ENCODE peak calls at places on chromosomes 7 and 10, in six cellular contexts. V, S, Z, X, U and D are unnamed samples.

GRCh38 chr10:32888161-32888927 is 69.7 kb downstream of the ITGB1 start:
- DNase-seq in V (no peak), S (no peak), Z (no peak), X (no peak), U (no peak), D (no peak)

GRCh38 chr10:63376560-63377304 is 89.0 kb downstream of the JMJD1C start:
- DNase-seq in V (no peak), S (no peak), Z (no peak), X (no peak), U (no peak), D (no peak)

GRCh38 chr10:1184541-1185415 is 128.6 kb downstream of the WDR37 start:
- DNase-seq in V (no peak), S (no peak), Z (no peak), X (no peak), U (no peak), D (no peak)

GRCh38 chr7:28626629-28627262 is 214.4 kb downstream of the CREB5 start:
- DNase-seq in V (no peak), S (no peak), Z (peak; percentile 22), X (no peak), U (no peak), D (no peak)

GRCh38 chr10:112687647-112688046 is 240.6 kb downstream of the VTI1A start:
- DNase-seq in V (no peak), S (no peak), Z (no peak), X (no peak), U (no peak), D (no peak)

GRCh38 chr10:113438660-113439059 is 114.2 kb upstream of the HABP2 start:
- DNase-seq in V (no peak), S (no peak), Z (no peak), X (no peak), U (no peak), D (no peak)

GRCh38 chr7:30634193-30634626 is 39.5 kb downstream of the GARS1 start:
- DNase-seq in V (no peak), S (no peak), Z (no peak), X (no peak), U (no peak), D (no peak)

GRCh38 chr7:57685418-57685817 is 235.4 kb downstream of the ZNF716 start:
- DNase-seq in V (no peak), S (no peak), Z (no peak), X (no peak), U (no peak), D (no peak)

GRCh38 chr10:98433881-98434732 is 12.6 kb downstream of the HPS1 start:
- DNase-seq in V (no peak), S (no peak), Z (no peak), X (no peak), U (peak; percentile 37), D (no peak)

GRCh38 chr10:46297406-46298204 is 10.8 kb downstream of the ANTXRL start:
- DNase-seq in V (no peak), S (no peak), Z (no peak), X (no peak), U (no peak), D (no peak)

GRCh38 chr10:23326541-23327307 is 17.9 kb downstream of the C10orf67 start:
- DNase-seq in V (no peak), S (no peak), Z (no peak), X (no peak), U (no peak), D (no peak)

GRCh38 chr10:76336213-76336963 is 905.0 kb downstream of the LRMDA start:
- DNase-seq in V (peak; percentile 70), S (no peak), Z (no peak), X (no peak), U (no peak), D (no peak)

GRCh38 chr10:131862548-131862947 is 38.3 kb upstream of the PPP2R2D start:
- DNase-seq in V (no peak), S (no peak), Z (no peak), X (no peak), U (no peak), D (no peak)

GRCh38 chr7:87151701-87152111 is 547 bp upstream of the DMTF1 start:
- DNase-seq in V (no peak), S (no peak), Z (no peak), X (no peak), U (no peak), D (no peak)

GRCh38 chr10:97490592-97490991 is 7.6 kb downstream of the MMS19 start:
- DNase-seq in V (peak; percentile 54), S (no peak), Z (no peak), X (no peak), U (no peak), D (no peak)

GRCh38 chr7:130758429-130759056 is 24.5 kb upstream of the KLF14 start:
- DNase-seq in V (no peak), S (no peak), Z (no peak), X (no peak), U (peak; percentile 30), D (no peak)

GRCh38 chr7:122161628-122162027 is 17.6 kb upstream of the AASS start:
- DNase-seq in V (no peak), S (no peak), Z (no peak), X (no peak), U (no peak), D (no peak)

GRCh38 chr7:82810558-82811259 is 352.0 kb downstream of the PCLO start:
- DNase-seq in V (no peak), S (no peak), Z (peak; percentile 5), X (no peak), U (peak; percentile 62), D (no peak)

GRCh38 chr10:14838582-14839304 is 637 bp downstream of the HSPA14 start:
- DNase-seq in V (peak; percentile 15), S (peak; percentile 2), Z (peak; percentile 6), X (no peak), U (no peak), D (no peak)

GRCh38 chr7:20158684-20159083 is 58.5 kb downstream of the MACC1 start:
- DNase-seq in V (no peak), S (no peak), Z (peak; percentile 9), X (no peak), U (no peak), D (no peak)

GRCh38 chr7:77867208-77867915 is 68.8 kb downstream of the PHTF2 start:
- DNase-seq in V (no peak), S (no peak), Z (no peak), X (no peak), U (no peak), D (no peak)

GRCh38 chr10:128047337-128047736 is 78.9 kb downstream of the MKI67 start:
- DNase-seq in V (peak; percentile 71), S (peak; percentile 74), Z (peak; percentile 96), X (peak; percentile 74), U (no peak), D (peak; percentile 7)

GRCh38 chr7:1015196-1015595 is 29.1 kb upstream of the GPR146 start:
- DNase-seq in V (no peak), S (no peak), Z (no peak), X (no peak), U (no peak), D (no peak)

GRCh38 chr10:94397549-94398370 is 4.6 kb upstream of the TBC1D12 start:
- DNase-seq in V (no peak), S (no peak), Z (no peak), X (no peak), U (no peak), D (no peak)

GRCh38 chr10:53997953-53998352 is 803.1 kb downstream of the PCDH15 start:
- DNase-seq in V (no peak), S (no peak), Z (no peak), X (no peak), U (no peak), D (no peak)

GRCh38 chr10:54800677-54801480 is at the start of gene PCDH15:
- DNase-seq in V (peak; percentile 24), S (no peak), Z (peak; percentile 1), X (no peak), U (no peak), D (no peak)

GRCh38 chr10:122276611-122277205 is 5.6 kb downstream of the BTBD16 start:
- DNase-seq in V (no peak), S (no peak), Z (no peak), X (no peak), U (no peak), D (no peak)

GRCh38 chr7:85750454-85750949 is 563.6 kb upstream of the SEMA3D start:
- DNase-seq in V (no peak), S (no peak), Z (peak; percentile 53), X (no peak), U (no peak), D (no peak)

GRCh38 chr7:50246551-50246950 is 58.0 kb upstream of the IKZF1 start:
- DNase-seq in V (no peak), S (no peak), Z (no peak), X (no peak), U (no peak), D (no peak)

GRCh38 chr10:132532784-132533560 is 4.6 kb upstream of the INPP5A start:
- DNase-seq in V (no peak), S (no peak), Z (no peak), X (no peak), U (peak; percentile 54), D (no peak)

GRCh38 chr7:43771567-43771966 is 13.1 kb downstream of the BLVRA start:
- DNase-seq in V (no peak), S (no peak), Z (no peak), X (no peak), U (no peak), D (no peak)

GRCh38 chr10:87089746-87090145 is 4.9 kb downstream of the GLUD1 start:
- DNase-seq in V (no peak), S (no peak), Z (no peak), X (no peak), U (no peak), D (no peak)
- H3K27ac ChIP-seq in V (no peak overlapping the region), S (no peak overlapping the region), Z (no peak overlapping the region), X (no peak overlapping the region), U (no peak overlapping the region), D (no peak overlapping the region)

GRCh38 chr7:104931181-104931781 is 82.7 kb upstream of the KMT2E start:
- DNase-seq in V (no peak), S (no peak), Z (no peak), X (no peak), U (no peak), D (no peak)
- H3K27ac ChIP-seq in V (no peak overlapping the region), S (no peak overlapping the region), Z (no peak overlapping the region), X (no peak overlapping the region), U (no peak overlapping the region), D (no peak overlapping the region)

GRCh38 chr7:73555411-73555982 is 2.0 kb downstream of the BCL7B start:
- DNase-seq in V (no peak), S (no peak), Z (no peak), X (no peak), U (no peak), D (no peak)
- H3K27ac ChIP-seq in V (no peak overlapping the region), S (no peak overlapping the region), Z (peak overlapping the region; percentile 60), X (peak overlapping the region; percentile 75), U (no peak overlapping the region), D (no peak overlapping the region)

DNA sequence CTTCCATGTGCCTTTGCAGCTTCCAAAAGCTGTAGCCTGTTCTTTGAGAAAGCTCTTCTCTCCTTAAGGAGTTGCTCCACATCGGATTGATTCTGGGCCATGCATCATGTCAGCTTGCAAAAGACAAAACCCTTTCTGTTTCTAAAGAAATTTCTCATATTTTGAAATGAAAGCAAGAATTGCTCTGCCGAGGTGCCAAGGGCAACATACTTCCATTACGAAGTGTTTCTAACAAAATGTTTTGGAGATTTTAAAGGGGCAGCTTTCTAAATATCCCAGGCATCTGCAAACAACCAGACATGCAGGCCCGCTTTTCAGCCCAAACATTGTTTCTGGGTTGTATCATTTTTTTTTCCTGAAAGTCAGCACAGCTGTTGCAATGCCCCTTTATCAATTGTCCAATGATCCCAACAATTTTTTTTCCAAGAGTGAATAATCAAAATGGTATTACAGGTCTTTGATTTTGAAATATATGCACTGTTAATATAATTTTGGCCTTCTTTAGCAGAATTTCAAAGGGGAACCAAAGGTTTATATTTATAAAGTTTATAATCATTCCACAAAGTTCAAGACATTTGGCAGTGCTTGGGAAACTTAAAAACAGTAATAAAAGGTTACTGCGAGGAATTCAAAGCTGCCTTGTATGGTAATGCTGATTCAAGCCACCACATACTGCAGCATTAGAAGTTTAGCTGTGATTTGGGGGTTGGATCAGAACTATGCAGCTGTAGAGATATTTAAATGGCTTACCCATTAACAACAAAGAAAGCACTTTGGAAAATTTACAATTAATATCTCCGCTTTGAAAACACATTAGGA is 61.0 kb downstream of the TES start:
- DNase-seq in V (no peak), S (no peak), Z (no peak), X (no peak), U (peak; percentile 51), D (no peak)
- H3K27ac ChIP-seq in V (peak overlapping the region; percentile 71), S (no peak overlapping the region), Z (no peak overlapping the region), X (peak overlapping the region; percentile 69), U (peak overlapping the region; percentile 79), D (no peak overlapping the region)